ENCODE peak calls at places on chromosomes 7 and 10, in four cellular contexts. One of them, this sample, is unnamed.

GRCh38 chr7:113246698-113247097 is 128.3 kb upstream of the SMIM30 start:
- DNase-seq in GM12878: no peak
- DNase-seq in IMR-90: no peak
- DNase-seq in colonic mucosa: no peak
- DNase-seq in this sample: no peak

GRCh38 chr7:36487756-36488336 is 98.2 kb downstream of the ANLN start:
- DNase-seq in GM12878: peak
- DNase-seq in IMR-90: peak
- DNase-seq in colonic mucosa: peak
- DNase-seq in this sample: peak

GRCh38 chr10:7667262-7668141 is 736 bp upstream of the ITIH5 start:
- DNase-seq in GM12878: no peak
- DNase-seq in IMR-90: no peak
- DNase-seq in colonic mucosa: no peak
- DNase-seq in this sample: no peak

GRCh38 chr10:80356563-80356999 is at the start of the genes DYDC1 and DYDC2:
- DNase-seq in GM12878: no peak
- DNase-seq in IMR-90: no peak
- DNase-seq in colonic mucosa: peak
- DNase-seq in this sample: no peak

GRCh38 chr7:8490391-8490790 is 57.0 kb downstream of the NXPH1 start:
- DNase-seq in GM12878: no peak
- DNase-seq in IMR-90: no peak
- DNase-seq in colonic mucosa: no peak
- DNase-seq in this sample: no peak

GRCh38 chr7:129343099-129343700 is 91.0 kb upstream of the STRIP2 start:
- DNase-seq in GM12878: no peak
- DNase-seq in IMR-90: peak
- DNase-seq in colonic mucosa: peak
- DNase-seq in this sample: peak

GRCh38 chr7:26346611-26347200 is 55.0 kb downstream of the SNX10 start:
- DNase-seq in GM12878: no peak
- DNase-seq in IMR-90: peak
- DNase-seq in colonic mucosa: peak
- DNase-seq in this sample: no peak

GRCh38 chr7:96786261-96786997 is 76.8 kb upstream of the SEM1 start:
- DNase-seq in GM12878: no peak
- DNase-seq in IMR-90: no peak
- DNase-seq in colonic mucosa: no peak
- DNase-seq in this sample: no peak

GRCh38 chr7:105678811-105679495 is 97.7 kb upstream of the EFCAB10 start:
- DNase-seq in GM12878: no peak
- DNase-seq in IMR-90: peak
- DNase-seq in colonic mucosa: peak
- DNase-seq in this sample: no peak

GRCh38 chr7:105677803-105678583 is 96.7 kb upstream of the EFCAB10 start:
- DNase-seq in GM12878: peak
- DNase-seq in IMR-90: no peak
- DNase-seq in colonic mucosa: peak
- DNase-seq in this sample: no peak

GRCh38 chr7:105674200-105675030 is 93.1 kb upstream of the EFCAB10 start:
- DNase-seq in GM12878: no peak
- DNase-seq in IMR-90: no peak
- DNase-seq in colonic mucosa: no peak
- DNase-seq in this sample: no peak

GRCh38 chr7:105675873-105676484 is 94.7 kb upstream of the EFCAB10 start:
- DNase-seq in GM12878: no peak
- DNase-seq in IMR-90: no peak
- DNase-seq in colonic mucosa: no peak
- DNase-seq in this sample: no peak

GRCh38 chr7:105677395-105677701 is 96.1 kb upstream of the EFCAB10 start:
- DNase-seq in GM12878: no peak
- DNase-seq in IMR-90: no peak
- DNase-seq in colonic mucosa: peak
- DNase-seq in this sample: no peak
- H3K27ac ChIP-seq in GM12878: no peak
- H3K27ac ChIP-seq in IMR-90: no peak
- H3K27ac ChIP-seq in colonic mucosa: peak
- H3K27ac ChIP-seq in this sample: no peak

DNA sequence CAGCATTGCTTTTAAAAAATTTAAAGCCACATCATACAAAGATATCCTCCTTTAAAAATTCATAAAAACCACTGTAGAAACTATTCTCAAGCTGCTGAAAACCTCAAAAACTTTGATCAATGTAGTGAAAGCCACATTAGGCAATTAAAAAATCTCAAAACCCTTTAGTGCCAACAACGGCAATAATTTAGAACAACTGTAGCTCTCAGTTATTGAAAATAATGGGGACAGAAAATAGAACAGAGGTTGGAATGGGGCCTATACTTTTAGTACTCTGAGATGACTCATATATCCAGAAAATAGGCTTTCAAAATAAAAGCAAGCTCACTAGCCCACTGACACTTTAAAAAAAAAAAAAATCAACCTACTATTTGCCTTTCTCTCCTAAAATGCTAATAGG is 87.5 kb downstream of the GSAP start:
- DNase-seq in GM12878: no peak
- DNase-seq in IMR-90: peak
- DNase-seq in colonic mucosa: no peak
- DNase-seq in this sample: no peak
- H3K9ac ChIP-seq in GM12878: no peak
- H3K9ac ChIP-seq in IMR-90: no peak
- H3K9ac ChIP-seq in colonic mucosa: no peak
- H3K9ac ChIP-seq in this sample: no peak

GRCh38 chr7:116530107-116530820 is 5.4 kb downstream of the CAV1 start:
- DNase-seq in GM12878: no peak
- DNase-seq in IMR-90: no peak
- DNase-seq in colonic mucosa: no peak
- DNase-seq in this sample: no peak
- H3K27ac ChIP-seq in GM12878: no peak
- H3K27ac ChIP-seq in IMR-90: peak
- H3K27ac ChIP-seq in colonic mucosa: no peak
- H3K27ac ChIP-seq in this sample: peak

DNA sequence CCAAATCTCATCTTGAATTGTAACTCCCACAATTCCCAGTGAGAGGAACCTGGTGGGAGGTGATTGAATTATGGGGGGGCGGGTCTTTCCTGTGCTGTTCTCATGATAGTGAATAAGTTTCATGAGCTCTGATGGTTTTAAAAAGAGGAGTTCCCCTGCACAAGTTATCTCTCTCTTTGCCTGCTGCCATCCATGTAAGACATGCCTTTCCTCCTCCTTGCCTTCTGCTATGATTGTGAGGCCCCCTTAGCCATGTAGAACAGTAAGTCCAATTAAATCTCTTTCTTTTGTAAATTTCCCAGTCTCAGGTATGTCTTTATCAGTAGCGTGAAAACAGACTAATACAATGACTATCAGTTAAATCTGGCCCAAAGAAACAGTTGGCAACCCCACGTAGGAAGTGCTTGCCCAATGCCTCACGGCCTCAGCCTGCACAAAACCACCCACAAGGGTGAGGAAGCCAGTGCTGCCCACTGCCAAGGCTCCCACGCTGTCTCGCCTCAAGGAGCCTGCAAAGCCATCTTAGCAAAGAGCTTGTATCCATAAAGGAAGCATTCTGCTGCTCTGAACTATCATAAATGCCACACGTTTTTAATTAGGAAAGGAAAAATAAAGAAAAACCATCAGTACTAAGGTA is 64.6 kb downstream of the PIK3AP1 start:
- DNase-seq in GM12878: no peak
- DNase-seq in IMR-90: no peak
- DNase-seq in colonic mucosa: no peak
- DNase-seq in this sample: no peak
- H3K9ac ChIP-seq in GM12878: no peak
- H3K9ac ChIP-seq in IMR-90: no peak
- H3K9ac ChIP-seq in colonic mucosa: no peak
- H3K9ac ChIP-seq in this sample: no peak

GRCh38 chr7:17941171-17941490 is 837 bp upstream of the SNX13 start:
- DNase-seq in GM12878: no peak
- DNase-seq in IMR-90: no peak
- DNase-seq in colonic mucosa: no peak
- DNase-seq in this sample: no peak
- H3K27ac ChIP-seq in GM12878: no peak
- H3K27ac ChIP-seq in IMR-90: no peak
- H3K27ac ChIP-seq in colonic mucosa: peak
- H3K27ac ChIP-seq in this sample: no peak

DNA sequence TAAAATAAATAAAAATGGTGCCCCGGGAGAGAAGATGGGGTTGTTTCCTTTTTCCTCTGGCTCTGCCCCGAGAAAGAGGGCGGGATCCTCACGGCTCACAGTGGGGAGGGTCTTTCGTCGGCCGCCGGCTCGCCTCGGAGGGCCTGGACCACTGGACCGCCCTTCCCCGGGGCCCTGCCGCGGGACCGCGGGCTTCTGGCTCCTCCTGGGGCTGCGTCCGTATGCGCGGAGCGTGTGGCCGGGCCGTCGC is 3.5 kb upstream of the IGF2BP3 start:
- DNase-seq in GM12878: no peak
- DNase-seq in IMR-90: no peak
- DNase-seq in colonic mucosa: no peak
- DNase-seq in this sample: no peak
- H3K9ac ChIP-seq in GM12878: peak
- H3K9ac ChIP-seq in IMR-90: peak
- H3K9ac ChIP-seq in colonic mucosa: no peak
- H3K9ac ChIP-seq in this sample: peak

DNA sequence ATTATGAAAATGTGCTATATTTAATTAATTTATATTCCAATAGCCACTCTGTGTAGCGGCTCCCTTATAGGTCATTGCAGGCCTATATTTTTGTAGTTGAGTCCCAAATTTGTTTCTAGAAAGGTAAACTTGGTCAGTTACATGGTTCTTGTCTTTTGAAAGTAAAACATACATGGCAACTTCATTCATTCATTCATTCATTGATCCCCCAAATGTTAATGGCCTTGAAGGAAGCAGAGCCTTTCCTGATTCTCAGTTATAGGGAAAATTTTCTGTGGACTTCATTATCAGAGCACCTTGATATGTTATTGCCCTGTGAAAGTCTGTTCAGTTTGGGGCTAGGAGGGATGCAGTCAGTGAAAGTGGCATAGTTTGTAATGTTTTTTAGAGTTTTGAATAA is 2.9 kb downstream of the BLVRA start:
- DNase-seq in GM12878: no peak
- DNase-seq in IMR-90: no peak
- DNase-seq in colonic mucosa: no peak
- DNase-seq in this sample: no peak
- H3K27ac ChIP-seq in GM12878: no peak
- H3K27ac ChIP-seq in IMR-90: no peak
- H3K27ac ChIP-seq in colonic mucosa: no peak
- H3K27ac ChIP-seq in this sample: no peak